ENCODE peak calls at places on chromosome 20, in seven cellular contexts. K, L, Y, N, G, J and C are unnamed samples.
A peak's percentile ranks its signal among the peaks of the same experiment; 100 is the strongest.

GRCh38 chr20:1310087-1310486 is 18.9 kb downstream of the SDCBP2 start:
- DNase-seq in Y (no peak), K (no peak), J (no peak), G (no peak), N (no peak), L (no peak), C (no peak)

GRCh38 chr20:23167436-23167835 is 81.3 kb upstream of the CD93 start:
- DNase-seq in N (no peak), G (no peak), J (no peak), K (no peak), L (no peak), Y (no peak), C (no peak)

GRCh38 chr20:23046431-23046830 is 3.0 kb downstream of the THBD start:
- DNase-seq in L (no peak), G (no peak), J (no peak), Y (no peak), N (no peak), K (no peak), C (no peak)

GRCh38 chr20:58461899-58462298 is 53.3 kb downstream of the APCDD1L start:
- DNase-seq in G (no peak), N (no peak), K (no peak), J (no peak), Y (no peak), L (no peak), C (no peak)

GRCh38 chr20:57791946-57792328 is 82.1 kb upstream of the PMEPA1 start:
- DNase-seq in L (no peak), G (no peak), Y (no peak), N (no peak), K (no peak), J (no peak), C (no peak)

GRCh38 chr20:38800882-38801281 is 4.6 kb upstream of the PPP1R16B start:
- DNase-seq in N (no peak), G (no peak), L (no peak), Y (no peak), K (no peak), J (no peak), C (no peak)

GRCh38 chr20:50221501-50222323 is 31.1 kb downstream of the CEBPB start:
- DNase-seq in G (peak; percentile 46), J (peak; percentile 64), Y (no peak), K (no peak), N (peak; percentile 35), L (no peak), C (no peak)

GRCh38 chr20:33839591-33839990 is 28.4 kb downstream of the CHMP4B start:
- DNase-seq in J (no peak), K (no peak), Y (no peak), N (no peak), L (peak; percentile 92), G (no peak), C (no peak)

GRCh38 chr20:41854765-41855164 is 236.6 kb upstream of the CHD6 start:
- DNase-seq in N (no peak), Y (no peak), K (no peak), J (no peak), G (no peak), L (no peak), C (no peak)

GRCh38 chr20:60529149-60529548 is 570.9 kb downstream of the CDH26 start:
- DNase-seq in K (no peak), Y (no peak), G (no peak), L (no peak), N (no peak), J (no peak), C (no peak)

GRCh38 chr20:36861875-36862801 is 13.8 kb upstream of the TLDC2 start:
- DNase-seq in N (peak; percentile 70), J (no peak), K (no peak), G (peak; percentile 77), L (peak; percentile 66), Y (no peak), C (no peak)

GRCh38 chr20:1669304-1669703 is 11.7 kb upstream of the SIRPG start:
- DNase-seq in J (no peak), G (no peak), L (no peak), K (no peak), N (peak; percentile 62), Y (no peak), C (no peak)

GRCh38 chr20:50604451-50604850 is 86.9 kb downstream of the RIPOR3 start:
- DNase-seq in J (no peak), K (no peak), N (no peak), L (no peak), G (no peak), Y (no peak), C (no peak)

GRCh38 chr20:63309261-63310071 is 16.5 kb downstream of the COL20A1 start:
- DNase-seq in J (peak; percentile 78), K (peak; percentile 10), G (peak; percentile 42), L (peak; percentile 50), Y (no peak), N (peak; percentile 52), C (peak; percentile 76)

GRCh38 chr20:44172572-44172950 is 14.4 kb downstream of the JPH2 start:
- DNase-seq in N (no peak), L (no peak), G (no peak), J (no peak), Y (no peak), K (no peak), C (no peak)

GRCh38 chr20:13995841-13996240 is 525 bp downstream of the MACROD2 start:
- DNase-seq in G (no peak), K (no peak), Y (no peak), J (peak; percentile 59), N (no peak), L (peak; percentile 84), C (no peak)

GRCh38 chr20:39195495-39196129 is 233.5 kb downstream of the DHX35 start:
- DNase-seq in L (peak; percentile 5), G (no peak), J (no peak), Y (no peak), N (no peak), K (no peak), C (no peak)

GRCh38 chr20:8385247-8385646 is 253.2 kb downstream of the PLCB1 start:
- DNase-seq in N (peak; percentile 66), Y (peak; percentile 15), G (peak; percentile 54), K (peak; percentile 43), J (no peak), L (peak; percentile 81), C (no peak)

GRCh38 chr20:24672886-24673677 is 203.7 kb downstream of the SYNDIG1 start:
- DNase-seq in K (no peak), Y (peak; percentile 90), J (no peak), G (peak; percentile 92), L (no peak), N (peak; percentile 98), C (no peak)

GRCh38 chr20:2330090-2330695 is 34.4 kb downstream of the TGM3 start:
- DNase-seq in J (no peak), K (no peak), L (no peak), N (no peak), Y (no peak), G (no peak), C (no peak)

GRCh38 chr20:60215786-60216730 is 257.8 kb downstream of the CDH26 start:
- DNase-seq in L (no peak), Y (no peak), N (no peak), J (no peak), K (no peak), G (no peak), C (no peak)

GRCh38 chr20:62689861-62690644 is 18.6 kb upstream of the NTSR1 start:
- DNase-seq in Y (no peak), L (no peak), G (no peak), N (no peak), K (no peak), J (no peak), C (no peak)

GRCh38 chr20:58722379-58722778 is 29.8 kb downstream of the NPEPL1 start:
- DNase-seq in G (no peak), N (no peak), J (no peak), Y (no peak), K (no peak), L (no peak), C (no peak)

GRCh38 chr20:11394145-11394833 is 523.4 kb upstream of the BTBD3 start:
- DNase-seq in G (peak; percentile 59), Y (peak; percentile 75), J (no peak), N (peak; percentile 95), L (no peak), K (no peak), C (no peak)

GRCh38 chr20:62595491-62595890 is 46.8 kb upstream of the SLCO4A1 start:
- DNase-seq in K (no peak), G (peak; percentile 49), L (peak; percentile 67), N (peak; percentile 35), J (peak; percentile 83), Y (peak; percentile 11), C (no peak)

GRCh38 chr20:45833030-45833882 is at the start of gene SNX21:
- DNase-seq in K (no peak), G (peak; percentile 97), J (peak; percentile 86), N (peak; percentile 87), Y (peak; percentile 83), L (peak; percentile 74), C (peak; percentile 73)
- TF ChIP-seq CTCF in K (no peak), G (no peak), J (no peak), N (no peak), Y (no peak), L (no peak), C (no peak)

DNA sequence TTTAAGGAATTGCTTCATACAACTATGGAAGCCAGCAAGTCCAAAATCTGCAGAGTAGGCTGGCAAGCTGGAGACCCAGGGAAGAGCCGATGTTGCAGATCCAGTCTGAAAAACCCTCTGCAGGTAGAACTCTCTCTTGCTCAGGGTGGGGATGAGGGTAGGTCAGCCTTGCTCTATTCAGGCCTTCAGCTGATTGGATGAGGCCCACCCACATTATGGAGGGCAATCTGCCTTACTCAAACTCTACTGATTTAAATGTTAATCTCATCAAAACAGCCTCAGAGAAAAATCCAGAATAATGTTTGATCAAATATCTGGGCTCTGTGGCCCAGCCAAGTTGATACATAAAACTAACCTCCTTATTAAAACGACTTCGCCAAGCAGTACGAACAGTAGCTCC is 29.7 kb upstream of the RNF24 start:
- DNase-seq in L (no peak), G (no peak), N (no peak), J (no peak), K (no peak), Y (no peak), C (no peak)
- TF ChIP-seq CTCF in L (no peak), G (no peak), N (no peak), J (no peak), K (no peak), Y (no peak), C (no peak)

DNA sequence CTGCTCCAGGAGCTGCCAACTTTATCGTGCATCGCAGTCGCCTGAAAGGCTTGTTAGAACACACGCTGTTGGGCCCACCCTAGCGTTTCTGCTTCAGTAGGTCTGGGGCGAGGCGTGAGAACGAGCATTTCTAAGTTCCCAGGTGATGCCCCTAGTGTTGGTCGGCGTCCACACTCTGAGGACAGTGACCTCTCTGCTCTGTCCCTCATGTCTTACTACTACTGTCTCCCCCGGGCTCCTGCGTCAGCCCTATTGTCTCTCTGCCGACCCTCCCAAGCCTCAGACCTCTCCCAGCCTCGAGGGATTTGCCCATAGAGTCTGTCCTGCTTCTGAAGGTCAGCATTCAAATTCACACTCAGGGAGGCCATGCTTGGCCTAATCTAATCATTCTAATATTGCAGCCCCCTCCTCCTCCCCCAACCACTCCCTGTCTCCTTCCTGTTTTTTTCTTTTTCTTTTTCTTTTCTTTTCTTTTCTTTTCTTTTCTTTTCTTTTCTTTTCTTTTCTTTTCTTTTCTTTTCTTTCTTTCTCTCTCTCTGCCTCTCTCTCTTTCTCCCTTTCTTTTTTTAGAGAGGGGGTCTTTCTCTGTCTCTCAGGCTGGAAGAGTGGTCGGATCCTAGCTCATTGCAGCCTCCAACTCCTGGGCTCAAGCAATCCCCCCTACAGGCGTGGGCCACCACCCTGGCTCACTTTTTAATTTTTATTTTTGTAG is 873 bp upstream of the ZFP64 start:
- DNase-seq in Y (no peak), N (no peak), G (peak; percentile 17), L (peak; percentile 36), K (peak; percentile 59), J (peak; percentile 65), C (peak; percentile 66)
- TF ChIP-seq CTCF in Y (no peak), N (peak; percentile 18), G (no peak), L (no peak), K (no peak), J (no peak), C (peak; percentile 47)

GRCh38 chr20:21184810-21185209 is 58.9 kb downstream of the KIZ start:
- DNase-seq in J (no peak), G (peak; percentile 78), L (no peak), K (no peak), Y (no peak), N (peak; percentile 58), C (no peak)
- TF ChIP-seq CTCF in J (no peak), G (no peak), L (no peak), K (no peak), Y (no peak), N (no peak), C (no peak)